ENCODE peak calls at places on chromosomes 6 and 20, in ten cellular contexts. One of them, this sample, is unnamed. For H3K9me3, the result is how much of the 10 kb centered on the place peaks cover.

GRCh38 chr6:35496851-35497570 is at the start of gene TEAD3:
- DNase-seq in T-helper 17 cell: peak
- DNase-seq in fibroblast of lung: peak
- DNase-seq in endodermal cell: peak
- DNase-seq in Peyer's patch: peak
- DNase-seq in BE2C: peak
- DNase-seq in uterus: peak
- DNase-seq in suprapubic skin: no peak
- DNase-seq in neural progenitor cell: peak
- DNase-seq in CD4-positive, alpha-beta memory T cell: peak
- DNase-seq in this sample: peak

GRCh38 chr6:17226766-17227338 is 54.3 kb upstream of the RBM24 start:
- DNase-seq in Peyer's patch: no peak
- DNase-seq in suprapubic skin: no peak
- DNase-seq in fibroblast of lung: peak
- DNase-seq in endodermal cell: no peak
- DNase-seq in neural progenitor cell: no peak
- DNase-seq in T-helper 17 cell: no peak
- DNase-seq in uterus: no peak
- DNase-seq in CD4-positive, alpha-beta memory T cell: no peak
- DNase-seq in BE2C: no peak
- DNase-seq in this sample: no peak

GRCh38 chr20:63323298-63323820 is 30.4 kb downstream of the COL20A1 start:
- DNase-seq in Peyer's patch: no peak
- DNase-seq in CD4-positive, alpha-beta memory T cell: no peak
- DNase-seq in endodermal cell: no peak
- DNase-seq in BE2C: no peak
- DNase-seq in suprapubic skin: peak
- DNase-seq in T-helper 17 cell: no peak
- DNase-seq in neural progenitor cell: no peak
- DNase-seq in uterus: no peak
- DNase-seq in fibroblast of lung: no peak
- DNase-seq in this sample: no peak

GRCh38 chr6:117237561-117237960 is 27.8 kb upstream of the VGLL2 start:
- DNase-seq in T-helper 17 cell: no peak
- DNase-seq in endodermal cell: no peak
- DNase-seq in fibroblast of lung: no peak
- DNase-seq in uterus: no peak
- DNase-seq in neural progenitor cell: no peak
- DNase-seq in suprapubic skin: no peak
- DNase-seq in Peyer's patch: no peak
- DNase-seq in CD4-positive, alpha-beta memory T cell: no peak
- DNase-seq in BE2C: no peak
- DNase-seq in this sample: no peak

GRCh38 chr6:50849781-50850180 is 31.1 kb downstream of the TFAP2B start:
- DNase-seq in T-helper 17 cell: no peak
- DNase-seq in endodermal cell: peak
- DNase-seq in uterus: no peak
- DNase-seq in CD4-positive, alpha-beta memory T cell: no peak
- DNase-seq in fibroblast of lung: no peak
- DNase-seq in neural progenitor cell: no peak
- DNase-seq in Peyer's patch: no peak
- DNase-seq in BE2C: peak
- DNase-seq in suprapubic skin: no peak
- DNase-seq in this sample: peak

GRCh38 chr6:70310063-70310694 is 7.3 kb upstream of the COL9A1 start:
- DNase-seq in Peyer's patch: no peak
- DNase-seq in neural progenitor cell: peak
- DNase-seq in suprapubic skin: no peak
- DNase-seq in BE2C: peak
- DNase-seq in endodermal cell: no peak
- DNase-seq in T-helper 17 cell: no peak
- DNase-seq in fibroblast of lung: peak
- DNase-seq in uterus: no peak
- DNase-seq in CD4-positive, alpha-beta memory T cell: no peak
- DNase-seq in this sample: no peak

GRCh38 chr20:47551841-47552240 is 50.2 kb downstream of the NCOA3 start:
- DNase-seq in suprapubic skin: no peak
- DNase-seq in neural progenitor cell: no peak
- DNase-seq in fibroblast of lung: no peak
- DNase-seq in uterus: no peak
- DNase-seq in T-helper 17 cell: no peak
- DNase-seq in Peyer's patch: no peak
- DNase-seq in BE2C: peak
- DNase-seq in CD4-positive, alpha-beta memory T cell: no peak
- DNase-seq in endodermal cell: no peak
- DNase-seq in this sample: no peak

GRCh38 chr20:53750827-53751393 is 157.3 kb upstream of the ZNF217 start:
- DNase-seq in T-helper 17 cell: no peak
- DNase-seq in BE2C: peak
- DNase-seq in uterus: peak
- DNase-seq in suprapubic skin: peak
- DNase-seq in CD4-positive, alpha-beta memory T cell: peak
- DNase-seq in endodermal cell: no peak
- DNase-seq in Peyer's patch: no peak
- DNase-seq in neural progenitor cell: no peak
- DNase-seq in fibroblast of lung: peak
- DNase-seq in this sample: no peak

GRCh38 chr6:158861686-158862381 is 42.7 kb upstream of the EZR start:
- DNase-seq in endodermal cell: no peak
- DNase-seq in neural progenitor cell: no peak
- DNase-seq in CD4-positive, alpha-beta memory T cell: no peak
- DNase-seq in Peyer's patch: no peak
- DNase-seq in suprapubic skin: no peak
- DNase-seq in BE2C: no peak
- DNase-seq in T-helper 17 cell: no peak
- DNase-seq in fibroblast of lung: peak
- DNase-seq in uterus: no peak
- DNase-seq in this sample: no peak

GRCh38 chr6:81749704-81750103 is 2.8 kb downstream of the TENT5A start:
- DNase-seq in fibroblast of lung: no peak
- DNase-seq in T-helper 17 cell: no peak
- DNase-seq in endodermal cell: no peak
- DNase-seq in CD4-positive, alpha-beta memory T cell: no peak
- DNase-seq in uterus: no peak
- DNase-seq in neural progenitor cell: no peak
- DNase-seq in suprapubic skin: no peak
- DNase-seq in Peyer's patch: no peak
- DNase-seq in BE2C: no peak
- DNase-seq in this sample: no peak

GRCh38 chr6:88666906-88667305 is 296.5 kb downstream of the RNGTT start:
- DNase-seq in suprapubic skin: no peak
- DNase-seq in neural progenitor cell: no peak
- DNase-seq in Peyer's patch: no peak
- DNase-seq in uterus: no peak
- DNase-seq in BE2C: peak
- DNase-seq in fibroblast of lung: no peak
- DNase-seq in endodermal cell: no peak
- DNase-seq in CD4-positive, alpha-beta memory T cell: no peak
- DNase-seq in T-helper 17 cell: no peak
- DNase-seq in this sample: no peak
- H3K9me3 ChIP-seq in suprapubic skin: under half
- H3K9me3 ChIP-seq in neural progenitor cell: under half
- H3K9me3 ChIP-seq in Peyer's patch: under half
- H3K9me3 ChIP-seq in uterus: under half
- H3K9me3 ChIP-seq in BE2C: under half
- H3K9me3 ChIP-seq in fibroblast of lung: under half
- H3K9me3 ChIP-seq in endodermal cell: half or more
- H3K9me3 ChIP-seq in CD4-positive, alpha-beta memory T cell: under half
- H3K9me3 ChIP-seq in T-helper 17 cell: under half
- H3K9me3 ChIP-seq in this sample: under half

DNA sequence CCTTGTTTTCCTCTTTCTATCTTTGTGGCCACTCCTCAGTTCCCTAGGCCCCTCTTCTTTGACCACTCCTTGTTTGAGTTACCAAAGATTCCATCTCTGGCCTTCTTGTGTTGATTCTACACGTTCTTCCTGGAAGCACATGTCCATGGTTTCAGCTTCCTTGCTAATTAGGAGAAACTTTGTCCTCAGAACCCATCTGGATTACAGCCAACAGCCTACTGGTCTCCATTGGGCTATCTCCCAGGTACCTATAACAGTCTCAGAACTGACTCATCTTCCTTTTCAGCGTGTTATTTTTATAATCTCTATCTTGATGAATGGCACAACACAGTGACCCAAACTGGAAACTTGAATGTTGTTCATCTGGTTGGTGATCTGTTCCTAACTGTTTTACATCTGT is 17.5 kb downstream of the PTPRA start:
- DNase-seq in endodermal cell: no peak
- DNase-seq in BE2C: no peak
- DNase-seq in CD4-positive, alpha-beta memory T cell: no peak
- DNase-seq in uterus: no peak
- DNase-seq in neural progenitor cell: no peak
- DNase-seq in Peyer's patch: no peak
- DNase-seq in fibroblast of lung: no peak
- DNase-seq in T-helper 17 cell: no peak
- DNase-seq in suprapubic skin: no peak
- DNase-seq in this sample: no peak
- H3K9me3 ChIP-seq in endodermal cell: under half
- H3K9me3 ChIP-seq in BE2C: under half
- H3K9me3 ChIP-seq in CD4-positive, alpha-beta memory T cell: under half
- H3K9me3 ChIP-seq in uterus: under half
- H3K9me3 ChIP-seq in neural progenitor cell: under half
- H3K9me3 ChIP-seq in Peyer's patch: under half
- H3K9me3 ChIP-seq in fibroblast of lung: under half
- H3K9me3 ChIP-seq in T-helper 17 cell: under half
- H3K9me3 ChIP-seq in suprapubic skin: under half
- H3K9me3 ChIP-seq in this sample: under half

GRCh38 chr6:137156650-137157049 is 16.8 kb downstream of the IL22RA2 start:
- DNase-seq in suprapubic skin: no peak
- DNase-seq in Peyer's patch: no peak
- DNase-seq in T-helper 17 cell: no peak
- DNase-seq in endodermal cell: no peak
- DNase-seq in uterus: no peak
- DNase-seq in BE2C: no peak
- DNase-seq in CD4-positive, alpha-beta memory T cell: no peak
- DNase-seq in neural progenitor cell: no peak
- DNase-seq in fibroblast of lung: no peak
- DNase-seq in this sample: no peak
- H3K9me3 ChIP-seq in suprapubic skin: under half
- H3K9me3 ChIP-seq in Peyer's patch: under half
- H3K9me3 ChIP-seq in T-helper 17 cell: under half
- H3K9me3 ChIP-seq in endodermal cell: under half
- H3K9me3 ChIP-seq in uterus: under half
- H3K9me3 ChIP-seq in BE2C: under half
- H3K9me3 ChIP-seq in CD4-positive, alpha-beta memory T cell: under half
- H3K9me3 ChIP-seq in neural progenitor cell: under half
- H3K9me3 ChIP-seq in fibroblast of lung: under half
- H3K9me3 ChIP-seq in this sample: under half

GRCh38 chr20:36320261-36320897 is 14.2 kb downstream of the DLGAP4 start:
- DNase-seq in Peyer's patch: no peak
- DNase-seq in suprapubic skin: no peak
- DNase-seq in uterus: no peak
- DNase-seq in BE2C: no peak
- DNase-seq in CD4-positive, alpha-beta memory T cell: no peak
- DNase-seq in endodermal cell: no peak
- DNase-seq in T-helper 17 cell: no peak
- DNase-seq in neural progenitor cell: no peak
- DNase-seq in fibroblast of lung: no peak
- DNase-seq in this sample: peak
- H3K9me3 ChIP-seq in Peyer's patch: under half
- H3K9me3 ChIP-seq in suprapubic skin: under half
- H3K9me3 ChIP-seq in uterus: under half
- H3K9me3 ChIP-seq in BE2C: under half
- H3K9me3 ChIP-seq in CD4-positive, alpha-beta memory T cell: under half
- H3K9me3 ChIP-seq in endodermal cell: under half
- H3K9me3 ChIP-seq in T-helper 17 cell: under half
- H3K9me3 ChIP-seq in neural progenitor cell: under half
- H3K9me3 ChIP-seq in fibroblast of lung: under half
- H3K9me3 ChIP-seq in this sample: under half